ENCODE peak calls at places on chromosomes 4 and X, in seven cellular contexts. P is OCI-LY7, K is neural progenitor cell, C is HCT116, D is hepatocyte, Y is SK-N-SH, E is PC-3. R is an unnamed sample.

GRCh38 chr4:145069361-145069760 is 28.6 kb downstream of the ANAPC10 start:
- DNase-seq in P (no peak), K (no peak), C (peak; percentile 32), D (no peak), Y (no peak), E (peak; percentile 71), R (no peak)

GRCh38 chrX:9515973-9516538 is 51.2 kb downstream of the TBL1X start:
- DNase-seq in P (no peak), K (no peak), C (no peak), D (no peak), Y (no peak), E (no peak), R (no peak)

GRCh38 chrX:9464435-9465371 is at the start of gene TBL1X:
- DNase-seq in P (peak; percentile 71), K (peak; percentile 71), C (no peak), D (peak; percentile 77), Y (peak; percentile 86), E (peak; percentile 67), R (peak; percentile 41)

GRCh38 chrX:20224814-20225487 is 41.8 kb downstream of the RPS6KA3 start:
- DNase-seq in P (peak; percentile 3), K (no peak), C (no peak), D (no peak), Y (no peak), E (peak; percentile 38), R (peak; percentile 4)

GRCh38 chr4:122963222-122963621 is 40.8 kb upstream of the NUDT6 start:
- DNase-seq in P (no peak), K (no peak), C (no peak), D (no peak), Y (no peak), E (peak; percentile 32), R (no peak)

GRCh38 chr4:56910172-56910967 is 2.7 kb downstream of the REST start:
- DNase-seq in P (peak; percentile 16), K (peak; percentile 13), C (no peak), D (no peak), Y (no peak), E (peak; percentile 37), R (no peak)

GRCh38 chr4:142845293-142846070 is 619 bp downstream of the INPP4B start:
- DNase-seq in P (no peak), K (peak; percentile 55), C (no peak), D (peak; percentile 28), Y (peak; percentile 44), E (peak; percentile 27), R (peak; percentile 63)

GRCh38 chr4:27490315-27490714 is 629.7 kb downstream of the STIM2 start:
- DNase-seq in P (no peak), K (peak; percentile 10), C (no peak), D (no peak), Y (no peak), E (no peak), R (no peak)

GRCh38 chr4:163493643-163494359 is 689 bp upstream of the TMA16 start:
- DNase-seq in P (peak; percentile 78), K (no peak), C (no peak), D (no peak), Y (no peak), E (no peak), R (no peak)

GRCh38 chr4:122854444-122854843 is 27.8 kb downstream of the FGF2 start:
- DNase-seq in P (no peak), K (no peak), C (no peak), D (no peak), Y (no peak), E (no peak), R (no peak)

DNA sequence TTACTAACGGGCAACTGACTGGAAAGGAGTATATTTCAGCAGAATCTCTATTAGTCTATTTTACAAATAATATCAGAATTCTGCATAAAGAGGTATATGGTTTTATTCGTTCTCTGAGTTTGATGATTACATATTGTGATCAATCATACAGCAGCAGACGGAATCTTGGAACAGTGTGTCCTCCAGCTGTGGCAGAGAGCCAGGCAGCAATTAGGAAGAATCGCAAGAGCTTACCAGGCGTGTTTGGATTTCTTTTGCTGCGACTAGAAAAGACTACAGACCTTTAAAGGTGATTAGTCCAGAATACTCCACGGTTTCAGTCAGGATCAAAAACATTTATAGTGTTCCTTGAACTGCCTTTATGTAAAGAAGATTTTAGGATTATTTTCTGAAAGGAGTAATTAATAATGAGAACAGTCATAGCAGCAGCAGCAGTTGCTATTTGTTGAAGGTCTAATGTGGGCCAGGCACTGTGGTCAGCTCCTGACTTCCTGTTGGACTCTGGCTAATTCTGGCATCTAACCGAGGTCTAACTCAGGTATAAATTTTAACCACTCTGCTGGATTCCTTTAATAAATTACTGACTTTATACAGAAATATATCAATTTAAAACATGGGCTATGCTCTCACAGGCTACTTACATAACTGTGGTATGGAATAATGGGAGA is 225.3 kb upstream of the CXorf66 start:
- DNase-seq in P (no peak), K (no peak), C (no peak), D (no peak), Y (no peak), E (no peak), R (no peak)
- TF ChIP-seq EZH2phosphoT487 in P (no peak), K (no peak), C (no peak), D (no peak), Y (no peak), E (no peak), R (no peak)

GRCh38 chr4:118351851-118352827 is 664 bp downstream of the PRSS12 start:
- DNase-seq in P (no peak), K (peak; percentile 63), C (peak; percentile 48), D (peak; percentile 45), Y (peak; percentile 65), E (no peak), R (peak; percentile 65)
- TF ChIP-seq CTCF in P (no peak), K (no peak), C (no peak), D (no peak), Y (peak; percentile 8), E (no peak), R (no peak)

DNA sequence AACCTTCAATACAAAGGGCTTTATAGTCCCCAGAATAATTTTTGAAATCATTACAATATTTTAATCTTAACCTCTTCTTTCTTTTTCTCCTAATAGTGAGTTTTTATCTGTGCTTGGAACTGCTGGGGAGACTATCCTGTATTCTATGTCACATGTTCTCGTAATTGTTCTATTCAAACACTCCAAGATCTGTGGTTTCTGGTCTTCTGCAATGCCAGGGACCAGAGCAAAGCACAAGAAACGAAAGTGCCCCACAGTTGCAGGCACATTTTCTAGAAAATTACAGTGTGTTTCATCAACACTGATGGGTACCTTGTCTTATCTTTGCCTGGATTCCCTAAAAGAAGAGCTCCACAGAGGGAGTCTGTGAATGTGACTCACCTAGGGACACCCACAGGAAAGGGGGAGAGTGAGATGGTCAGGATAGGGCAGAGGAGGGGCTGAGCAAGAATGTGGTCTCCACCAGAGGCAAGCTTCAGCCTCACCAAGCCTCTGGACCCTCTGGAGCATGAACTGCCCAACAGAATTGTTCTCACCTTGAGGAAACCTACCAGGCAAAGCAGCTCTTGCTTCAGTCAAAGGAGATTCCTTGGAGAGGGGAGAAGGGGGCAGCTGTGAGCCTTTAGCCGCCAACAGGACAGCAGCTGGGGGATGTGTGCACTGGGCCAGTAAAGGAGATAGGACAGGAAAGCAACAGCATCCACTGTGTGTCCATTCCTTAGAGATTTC is 25.9 kb downstream of the UNC5C start:
- DNase-seq in P (no peak), K (no peak), C (no peak), D (no peak), Y (no peak), E (no peak), R (no peak)
- H3K4me1 ChIP-seq in P (no peaks in the 10 kb centered on the region), K (no peaks in the 10 kb centered on the region), C (no peaks in the 10 kb centered on the region), D (no peaks in the 10 kb centered on the region), Y (peaks cover 8% of the 10 kb centered on the region), E (no peaks in the 10 kb centered on the region), R (no peaks in the 10 kb centered on the region)

GRCh38 chr4:86451560-86452322 is 91.9 kb upstream of the MAPK10 start:
- DNase-seq in P (no peak), K (peak; percentile 20), C (no peak), D (no peak), Y (peak; percentile 6), E (peak; percentile 61), R (peak; percentile 45)

GRCh38 chr4:86450861-86451260 is 91.0 kb upstream of the MAPK10 start:
- DNase-seq in P (no peak), K (peak; percentile 57), C (no peak), D (no peak), Y (no peak), E (no peak), R (peak; percentile 30)

GRCh38 chr4:86450189-86450588 is 90.3 kb upstream of the MAPK10 start:
- DNase-seq in P (no peak), K (no peak), C (no peak), D (no peak), Y (no peak), E (no peak), R (no peak)

GRCh38 chr4:86453044-86453501 is 93.2 kb upstream of the MAPK10 start:
- DNase-seq in P (no peak), K (no peak), C (no peak), D (peak; percentile 15), Y (no peak), E (peak; percentile 4), R (no peak)

GRCh38 chr4:86452323-86452995 is 92.6 kb upstream of the MAPK10 start:
- DNase-seq in P (no peak), K (no peak), C (no peak), D (no peak), Y (no peak), E (no peak), R (no peak)
- TF ChIP-seq EZH2phosphoT487 in P (no peak), K (no peak), C (no peak), D (no peak), Y (no peak), E (no peak), R (no peak)

GRCh38 chr4:148445903-148446261 is 3.7 kb upstream of the NR3C2 start:
- DNase-seq in P (no peak), K (peak; percentile 64), C (no peak), D (no peak), Y (no peak), E (no peak), R (peak; percentile 13)
- TF ChIP-seq CTCF in P (no peak), K (no peak), C (no peak), D (no peak), Y (no peak), E (no peak), R (no peak)